ENCODE peak calls at places on chromosome 3, in four cellular contexts. One of them, this sample, is unnamed.

GRCh38 chr3:59469948-59470723 is 420.3 kb upstream of the CFAP20DC start:
- DNase-seq in GM12878: no peak
- DNase-seq in K562: no peak
- DNase-seq in HepG2: no peak
- DNase-seq in this sample: no peak

GRCh38 chr3:136070953-136071949 is 105.7 kb downstream of the PPP2R3A start:
- DNase-seq in GM12878: no peak
- DNase-seq in K562: no peak
- DNase-seq in HepG2: no peak
- DNase-seq in this sample: no peak

GRCh38 chr3:185764168-185764988 is 60.5 kb downstream of the IGF2BP2 start:
- DNase-seq in GM12878: no peak
- DNase-seq in K562: no peak
- DNase-seq in HepG2: no peak
- DNase-seq in this sample: no peak

GRCh38 chr3:115040673-115041286 is 106.3 kb downstream of the ZBTB20 start:
- DNase-seq in GM12878: peak
- DNase-seq in K562: peak
- DNase-seq in HepG2: peak
- DNase-seq in this sample: peak

GRCh38 chr3:24020036-24020691 is 75.1 kb downstream of the NR1D2 start:
- DNase-seq in GM12878: no peak
- DNase-seq in K562: no peak
- DNase-seq in HepG2: no peak
- DNase-seq in this sample: no peak

GRCh38 chr3:58586776-58587192 is 9.6 kb upstream of the FAM107A start:
- DNase-seq in GM12878: no peak
- DNase-seq in K562: no peak
- DNase-seq in HepG2: no peak
- DNase-seq in this sample: peak

GRCh38 chr3:69823710-69824109 is 84.4 kb downstream of the MITF start:
- DNase-seq in GM12878: no peak
- DNase-seq in K562: no peak
- DNase-seq in HepG2: no peak
- DNase-seq in this sample: no peak

GRCh38 chr3:125051715-125052581 is 3.8 kb downstream of the HEG1 start:
- DNase-seq in GM12878: peak
- DNase-seq in K562: no peak
- DNase-seq in HepG2: no peak
- DNase-seq in this sample: no peak

GRCh38 chr3:39278616-39278935 is 1.3 kb downstream of the CX3CR1 start:
- DNase-seq in GM12878: no peak
- DNase-seq in K562: no peak
- DNase-seq in HepG2: no peak
- DNase-seq in this sample: no peak

GRCh38 chr3:190083631-190084030 is 37.1 kb downstream of the P3H2 start:
- DNase-seq in GM12878: no peak
- DNase-seq in K562: no peak
- DNase-seq in HepG2: no peak
- DNase-seq in this sample: no peak

GRCh38 chr3:50241163-50241562 is 5.2 kb downstream of the GNAI2 start:
- DNase-seq in GM12878: no peak
- DNase-seq in K562: no peak
- DNase-seq in HepG2: no peak
- DNase-seq in this sample: peak

GRCh38 chr3:90080988-90081387 is 973.6 kb downstream of the EPHA3 start:
- DNase-seq in GM12878: no peak
- DNase-seq in K562: no peak
- DNase-seq in HepG2: no peak
- DNase-seq in this sample: no peak

GRCh38 chr3:169203631-169204550 is 459.6 kb downstream of the MECOM start:
- DNase-seq in GM12878: no peak
- DNase-seq in K562: no peak
- DNase-seq in HepG2: no peak
- DNase-seq in this sample: no peak

GRCh38 chr3:28013864-28014473 is 227.4 kb upstream of the CMC1 start:
- DNase-seq in GM12878: no peak
- DNase-seq in K562: no peak
- DNase-seq in HepG2: no peak
- DNase-seq in this sample: no peak

GRCh38 chr3:106792716-106793115 is 584.5 kb upstream of the CCDC54 start:
- DNase-seq in GM12878: no peak
- DNase-seq in K562: no peak
- DNase-seq in HepG2: no peak
- DNase-seq in this sample: no peak

GRCh38 chr3:13137808-13138565 is 64.8 kb upstream of the IQSEC1 start:
- DNase-seq in GM12878: no peak
- DNase-seq in K562: no peak
- DNase-seq in HepG2: no peak
- DNase-seq in this sample: no peak

GRCh38 chr3:111241960-111242359 is 170.3 kb downstream of the NECTIN3 start:
- DNase-seq in GM12878: no peak
- DNase-seq in K562: no peak
- DNase-seq in HepG2: no peak
- DNase-seq in this sample: no peak

GRCh38 chr3:127222163-127222562 is 29.2 kb downstream of the PRR23E start:
- DNase-seq in GM12878: no peak
- DNase-seq in K562: no peak
- DNase-seq in HepG2: no peak
- DNase-seq in this sample: no peak

GRCh38 chr3:4394048-4394447 is 73.0 kb downstream of the SUMF1 start:
- DNase-seq in GM12878: no peak
- DNase-seq in K562: no peak
- DNase-seq in HepG2: no peak
- DNase-seq in this sample: no peak

GRCh38 chr3:58288011-58288728 is 17.9 kb upstream of the RPP14 start:
- DNase-seq in GM12878: no peak
- DNase-seq in K562: no peak
- DNase-seq in HepG2: peak
- DNase-seq in this sample: no peak

GRCh38 chr3:4406746-4407568 is 60.1 kb downstream of the SUMF1 start:
- DNase-seq in GM12878: no peak
- DNase-seq in K562: no peak
- DNase-seq in HepG2: no peak
- DNase-seq in this sample: no peak

GRCh38 chr3:197002701-197003454 is 26.7 kb downstream of the MELTF start:
- DNase-seq in GM12878: no peak
- DNase-seq in K562: peak
- DNase-seq in HepG2: peak
- DNase-seq in this sample: peak

GRCh38 chr3:125602752-125603649 is 7.7 kb upstream of the OSBPL11 start:
- DNase-seq in GM12878: no peak
- DNase-seq in K562: no peak
- DNase-seq in HepG2: no peak
- DNase-seq in this sample: no peak

GRCh38 chr3:46406440-46406785 is 453 bp downstream of the CCR5AS start:
- DNase-seq in GM12878: no peak
- DNase-seq in K562: peak
- DNase-seq in HepG2: no peak
- DNase-seq in this sample: no peak

GRCh38 chr3:14725015-14725431 is 50.1 kb downstream of the C3orf20 start:
- DNase-seq in GM12878: no peak
- DNase-seq in K562: no peak
- DNase-seq in HepG2: no peak
- DNase-seq in this sample: no peak

GRCh38 chr3:157429703-157430102 is 6.9 kb upstream of the PTX3 start:
- DNase-seq in GM12878: no peak
- DNase-seq in K562: no peak
- DNase-seq in HepG2: no peak
- DNase-seq in this sample: no peak

GRCh38 chr3:125443923-125444322 is 68.8 kb upstream of the ZNF148 start:
- DNase-seq in GM12878: no peak
- DNase-seq in K562: no peak
- DNase-seq in HepG2: no peak
- DNase-seq in this sample: no peak

GRCh38 chr3:27559835-27560234 is 75.7 kb upstream of the SLC4A7 start:
- DNase-seq in GM12878: no peak
- DNase-seq in K562: no peak
- DNase-seq in HepG2: no peak
- DNase-seq in this sample: no peak

GRCh38 chr3:192916455-192917257 is 1.0 kb downstream of the MB21D2 start:
- DNase-seq in GM12878: no peak
- DNase-seq in K562: no peak
- DNase-seq in HepG2: peak
- DNase-seq in this sample: peak

GRCh38 chr3:167650459-167650858 is 3.3 kb downstream of the WDR49 start:
- DNase-seq in GM12878: no peak
- DNase-seq in K562: no peak
- DNase-seq in HepG2: no peak
- DNase-seq in this sample: no peak

GRCh38 chr3:167649731-167650130 is 4.0 kb downstream of the WDR49 start:
- DNase-seq in GM12878: no peak
- DNase-seq in K562: no peak
- DNase-seq in HepG2: no peak
- DNase-seq in this sample: no peak

DNA sequence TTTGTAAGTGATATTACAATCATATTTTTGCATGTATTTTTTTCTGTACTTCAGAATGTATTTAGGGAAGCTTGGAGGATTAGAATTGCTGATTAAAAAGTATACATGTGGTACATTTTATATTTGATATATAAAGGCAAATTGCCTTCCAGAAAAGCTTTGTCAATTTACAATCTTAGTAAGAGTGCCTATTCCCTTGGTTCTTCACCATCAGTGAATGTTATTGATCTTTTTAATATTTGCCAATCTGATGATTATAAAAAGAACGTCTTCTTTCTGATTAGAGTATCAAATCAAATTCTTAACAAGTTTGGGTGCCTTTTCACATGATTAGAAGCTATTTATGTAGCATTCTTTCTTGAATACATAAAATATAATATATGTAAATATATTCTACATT is 9.1 kb downstream of the WDR49 start:
- DNase-seq in GM12878: no peak
- DNase-seq in K562: no peak
- DNase-seq in HepG2: no peak
- DNase-seq in this sample: no peak
- TF ChIP-seq CREM in GM12878: no peak
- TF ChIP-seq CREM in K562: no peak
- TF ChIP-seq CREM in HepG2: no peak
- TF ChIP-seq CREM in this sample: no peak

GRCh38 chr3:139328356-139328755 is 15.5 kb upstream of the MRPS22 start:
- DNase-seq in GM12878: no peak
- DNase-seq in K562: no peak
- DNase-seq in HepG2: no peak
- DNase-seq in this sample: no peak

GRCh38 chr3:139327231-139327630 is 16.6 kb upstream of the MRPS22 start:
- DNase-seq in GM12878: no peak
- DNase-seq in K562: no peak
- DNase-seq in HepG2: no peak
- DNase-seq in this sample: no peak

GRCh38 chr3:139326707-139327106 is 17.1 kb upstream of the MRPS22 start:
- DNase-seq in GM12878: no peak
- DNase-seq in K562: no peak
- DNase-seq in HepG2: no peak
- DNase-seq in this sample: no peak

GRCh38 chr3:139329364-139329850 is 14.4 kb upstream of the MRPS22 start:
- DNase-seq in GM12878: no peak
- DNase-seq in K562: peak
- DNase-seq in HepG2: peak
- DNase-seq in this sample: peak

DNA sequence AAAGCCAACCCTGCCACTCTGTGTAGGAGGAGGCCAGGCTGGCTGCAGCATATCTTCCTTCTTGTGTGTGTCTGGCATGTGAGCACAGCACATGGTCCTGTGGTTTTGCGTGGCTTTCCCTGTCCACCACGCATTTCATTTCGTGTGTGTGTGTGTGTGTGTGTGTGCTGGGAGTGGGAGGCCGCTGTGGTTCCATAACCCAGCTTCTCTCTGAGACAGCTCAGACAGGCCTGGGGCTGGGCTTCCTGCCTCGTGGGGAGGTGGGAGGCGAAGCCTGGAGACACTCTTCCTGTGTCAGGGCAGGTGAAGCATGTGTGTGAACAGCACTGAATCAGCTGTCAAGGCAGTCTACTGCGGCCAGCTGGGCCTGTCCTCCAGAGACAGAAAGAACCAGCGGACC is 16.0 kb upstream of the MRPS22 start:
- DNase-seq in GM12878: no peak
- DNase-seq in K562: no peak
- DNase-seq in HepG2: no peak
- DNase-seq in this sample: no peak
- TF ChIP-seq MAX in GM12878: no peak
- TF ChIP-seq MAX in K562: no peak
- TF ChIP-seq MAX in HepG2: no peak
- TF ChIP-seq MAX in this sample: no peak

DNA sequence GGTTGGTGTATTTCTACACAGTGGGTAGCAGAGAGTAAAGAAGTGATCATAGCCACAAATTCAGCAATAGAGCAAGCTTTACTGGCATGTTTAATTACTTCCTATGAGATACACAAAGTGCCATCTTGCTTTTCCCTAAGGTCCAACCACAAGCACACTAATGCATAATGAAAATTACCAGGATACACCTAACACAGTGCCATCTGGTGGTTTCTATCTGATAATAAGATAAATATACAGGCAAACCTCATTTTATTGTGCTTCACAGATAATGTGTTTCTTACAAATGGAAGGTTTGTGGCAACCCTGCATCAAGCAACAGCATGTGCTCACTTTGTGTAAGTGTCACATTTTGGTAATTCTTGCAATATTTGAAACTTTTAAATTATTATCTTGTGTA is 223.0 kb downstream of the NSUN3 start:
- DNase-seq in GM12878: no peak
- DNase-seq in K562: no peak
- DNase-seq in HepG2: no peak
- DNase-seq in this sample: no peak
- TF ChIP-seq CTCF in GM12878: peak
- TF ChIP-seq CTCF in K562: no peak
- TF ChIP-seq CTCF in HepG2: no peak
- TF ChIP-seq CTCF in this sample: no peak

GRCh38 chr3:171049831-171050444 is 23.4 kb upstream of the SLC2A2 start:
- DNase-seq in GM12878: peak
- DNase-seq in K562: peak
- DNase-seq in HepG2: peak
- DNase-seq in this sample: peak
- TF ChIP-seq CREM in GM12878: no peak
- TF ChIP-seq CREM in K562: peak
- TF ChIP-seq CREM in HepG2: no peak
- TF ChIP-seq CREM in this sample: no peak

GRCh38 chr3:151263126-151263525 is 15.2 kb downstream of the P2RY14 start:
- DNase-seq in GM12878: no peak
- DNase-seq in K562: no peak
- DNase-seq in HepG2: no peak
- DNase-seq in this sample: no peak

GRCh38 chr3:151265166-151265565 is 13.2 kb downstream of the P2RY14 start:
- DNase-seq in GM12878: no peak
- DNase-seq in K562: no peak
- DNase-seq in HepG2: no peak
- DNase-seq in this sample: no peak

GRCh38 chr3:151264611-151265010 is 13.7 kb downstream of the P2RY14 start:
- DNase-seq in GM12878: no peak
- DNase-seq in K562: no peak
- DNase-seq in HepG2: no peak
- DNase-seq in this sample: no peak

GRCh38 chr3:151256761-151257160 is 21.6 kb downstream of the P2RY14 start:
- DNase-seq in GM12878: no peak
- DNase-seq in K562: no peak
- DNase-seq in HepG2: no peak
- DNase-seq in this sample: no peak

GRCh38 chr3:151259664-151260063 is 18.7 kb downstream of the P2RY14 start:
- DNase-seq in GM12878: no peak
- DNase-seq in K562: no peak
- DNase-seq in HepG2: no peak
- DNase-seq in this sample: no peak
- TF ChIP-seq MAX in GM12878: no peak
- TF ChIP-seq MAX in K562: no peak
- TF ChIP-seq MAX in HepG2: no peak
- TF ChIP-seq MAX in this sample: no peak

This sample was measured in WTC11.